ENCODE peak calls at places on chromosomes 7 and 10, in eight cellular contexts. L is transverse colon, N is ovary, T is spleen, Q is tibial nerve, H is heart left ventricle, I is A549, V is IMR-90. Y is an unnamed sample.
A peak's percentile ranks its signal among the peaks of the same experiment; 100 is the strongest.

GRCh38 chr10:33328253-33328652 is 6.2 kb downstream of the NRP1 start:
- DNase-seq in L (no peak), N (no peak), T (no peak), Q (no peak), H (no peak), I (no peak), V (no peak), Y (no peak)

GRCh38 chr7:134693256-134693655 is 46.6 kb downstream of the BPGM start:
- DNase-seq in L (no peak), N (peak; percentile 78), T (no peak), Q (no peak), H (no peak), I (no peak), V (peak; percentile 96), Y (no peak)

GRCh38 chr7:98105942-98106544 is 619 bp upstream of the LMTK2 start:
- DNase-seq in L (peak; percentile 64), N (no peak), T (peak; percentile 78), Q (no peak), H (no peak), I (no peak), V (no peak), Y (no peak)

GRCh38 chr10:92891885-92892705 is 43.8 kb downstream of the EXOC6 start:
- DNase-seq in L (peak; percentile 81), N (peak; percentile 27), T (no peak), Q (no peak), H (no peak), I (peak; percentile 69), V (peak; percentile 91), Y (peak; percentile 85)

GRCh38 chr10:133350283-133350949 is 3.2 kb downstream of the PRAP1 start:
- DNase-seq in L (no peak), N (no peak), T (no peak), Q (no peak), H (no peak), I (no peak), V (no peak), Y (no peak)

GRCh38 chr10:72952901-72953223 is 1.7 kb downstream of the PLA2G12B start:
- DNase-seq in L (no peak), N (no peak), T (no peak), Q (no peak), H (no peak), I (no peak), V (no peak), Y (no peak)

GRCh38 chr7:105268511-105269392 is 120.0 kb downstream of the SRPK2 start:
- DNase-seq in L (no peak), N (no peak), T (no peak), Q (no peak), H (no peak), I (peak; percentile 58), V (peak; percentile 71), Y (no peak)

GRCh38 chr10:18140957-18141888 is 999 bp downstream of the CACNB2 start:
- DNase-seq in L (peak; percentile 23), N (peak; percentile 42), T (no peak), Q (no peak), H (no peak), I (no peak), V (no peak), Y (peak; percentile 6)

GRCh38 chr10:22321831-22322662 is 1.1 kb downstream of the BMI1 start:
- DNase-seq in L (no peak), N (peak; percentile 22), T (peak; percentile 86), Q (no peak), H (no peak), I (peak; percentile 34), V (no peak), Y (peak; percentile 17)

GRCh38 chr10:71771821-71772617 is 1.3 kb downstream of the VSIR start:
- DNase-seq in L (peak; percentile 69), N (peak; percentile 90), T (no peak), Q (no peak), H (peak; percentile 82), I (peak; percentile 40), V (peak; percentile 66), Y (peak; percentile 70)

GRCh38 chr7:143372070-143372469 is 9.1 kb upstream of the ZYX start:
- DNase-seq in L (peak; percentile 81), N (no peak), T (peak; percentile 80), Q (peak; percentile 49), H (no peak), I (no peak), V (no peak), Y (peak; percentile 35)

GRCh38 chr10:124690971-124691370 is 53.2 kb downstream of the FAM53B start:
- DNase-seq in L (no peak), N (no peak), T (no peak), Q (no peak), H (no peak), I (no peak), V (no peak), Y (no peak)

GRCh38 chr10:86585037-86585725 is 63.6 kb upstream of the WAPL start:
- DNase-seq in L (peak; percentile 76), N (peak; percentile 47), T (peak; percentile 91), Q (peak; percentile 39), H (peak; percentile 68), I (peak; percentile 81), V (peak; percentile 48), Y (peak; percentile 75)

GRCh38 chr7:12524794-12525386 is 45.6 kb upstream of the SCIN start:
- DNase-seq in L (no peak), N (no peak), T (no peak), Q (no peak), H (no peak), I (peak; percentile 24), V (peak; percentile 69), Y (no peak)

GRCh38 chr10:77319557-77319956 is 318.1 kb downstream of the KCNMA1 start:
- DNase-seq in L (no peak), N (no peak), T (no peak), Q (no peak), H (no peak), I (no peak), V (peak; percentile 65), Y (peak; percentile 64)

GRCh38 chr7:147509859-147510542 is 1080.6 kb upstream of the C7orf33 start:
- DNase-seq in L (no peak), N (no peak), T (no peak), Q (no peak), H (no peak), I (no peak), V (peak; percentile 55), Y (no peak)

GRCh38 chr10:29926649-29927048 is 132.7 kb downstream of the JCAD start:
- DNase-seq in L (no peak), N (no peak), T (no peak), Q (no peak), H (no peak), I (no peak), V (peak; percentile 73), Y (peak; percentile 40)

GRCh38 chr10:70722820-70723424 is 50.6 kb downstream of the ADAMTS14 start:
- DNase-seq in L (no peak), N (no peak), T (no peak), Q (no peak), H (no peak), I (no peak), V (peak; percentile 53), Y (no peak)

GRCh38 chr7:17651926-17652385 is 288.3 kb downstream of the SNX13 start:
- DNase-seq in L (no peak), N (peak; percentile 46), T (no peak), Q (no peak), H (peak; percentile 27), I (no peak), V (peak; percentile 90), Y (no peak)

GRCh38 chr7:73964786-73965185 is 63.2 kb upstream of the ELN start:
- DNase-seq in L (no peak), N (no peak), T (peak; percentile 54), Q (no peak), H (no peak), I (no peak), V (no peak), Y (no peak)

GRCh38 chr10:79084972-79085597 is 16.3 kb downstream of the ZMIZ1 start:
- DNase-seq in L (no peak), N (no peak), T (peak; percentile 87), Q (no peak), H (no peak), I (no peak), V (no peak), Y (peak; percentile 80)
- H3K4me1 ChIP-seq in L (peaks cover 77% of the 10 kb centered on the region), N (peaks cover 54% of the 10 kb centered on the region), T (peaks cover 74% of the 10 kb centered on the region), Q (peaks cover 100% of the 10 kb centered on the region), H (peaks cover 70% of the 10 kb centered on the region), I (peaks cover 99% of the 10 kb centered on the region), V (peaks cover 64% of the 10 kb centered on the region), Y (peaks cover 100% of the 10 kb centered on the region)

DNA sequence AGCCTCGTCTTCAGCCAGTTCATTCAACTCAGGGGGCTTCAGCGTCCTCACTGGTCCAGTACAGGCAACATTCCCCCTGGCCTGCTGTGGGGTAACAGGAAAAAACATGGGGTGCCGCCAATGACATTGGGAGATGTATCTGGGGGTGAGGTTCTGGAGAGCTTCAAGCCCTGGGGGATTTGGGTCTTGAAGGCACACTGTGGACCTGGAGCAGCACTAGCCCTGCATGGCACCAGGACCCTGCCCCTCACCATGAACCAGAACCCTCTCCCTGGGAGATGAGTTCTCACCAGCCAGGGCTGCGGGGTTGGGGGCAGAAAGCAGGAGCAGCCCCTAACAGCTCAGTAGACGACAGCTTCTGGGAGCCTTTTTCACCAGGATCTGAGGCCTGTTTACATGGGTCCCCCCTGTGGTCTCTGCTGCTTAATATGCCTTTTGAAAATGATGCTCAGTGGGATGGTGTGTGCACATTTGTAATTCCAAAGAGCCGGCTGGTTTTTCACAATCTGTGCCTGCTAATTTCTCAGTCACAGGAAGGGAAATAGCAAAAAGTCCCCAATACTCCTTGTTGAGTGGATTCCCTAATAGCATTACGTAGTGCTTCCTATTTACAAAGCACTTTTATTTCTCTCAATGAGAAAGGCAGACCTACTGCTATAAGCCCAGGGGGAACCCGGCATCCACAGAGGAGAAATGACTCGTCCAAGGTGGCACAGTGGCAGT is 509.5 kb downstream of the RPS24 start:
- DNase-seq in L (no peak), N (no peak), T (no peak), Q (no peak), H (no peak), I (no peak), V (no peak), Y (no peak)
- TF ChIP-seq POLR2A in L (no peak), N (no peak), T (no peak), Q (no peak), H (no peak), I (no peak), V (no peak), Y (no peak)

DNA sequence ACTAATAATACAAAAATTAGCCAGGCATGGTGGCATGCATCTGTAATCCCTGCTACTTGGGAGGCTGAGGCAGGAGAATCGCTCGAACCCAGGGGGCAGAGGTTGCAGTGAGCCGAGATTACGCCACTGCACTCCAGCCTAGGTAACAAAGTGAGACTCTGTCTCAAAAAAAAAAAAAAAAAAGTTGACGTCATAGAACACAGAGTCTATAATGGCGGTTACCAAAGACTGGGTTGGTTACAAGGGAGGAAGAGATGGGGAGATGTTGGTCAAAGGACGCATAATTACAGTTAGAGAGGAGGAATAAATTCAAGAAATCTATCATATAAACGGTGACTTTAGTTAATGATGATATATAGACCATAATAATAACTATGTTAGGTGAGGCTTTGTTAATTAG is 309.7 kb upstream of the HGF start:
- DNase-seq in L (no peak), N (no peak), T (no peak), Q (no peak), H (no peak), I (no peak), V (no peak), Y (no peak)
- H3K4me3 ChIP-seq in L (no peak overlapping the region), N (no peak overlapping the region), T (no peak overlapping the region), Q (no peak overlapping the region), H (no peak overlapping the region), I (no peak overlapping the region), V (no peak overlapping the region), Y (no peak overlapping the region)

DNA sequence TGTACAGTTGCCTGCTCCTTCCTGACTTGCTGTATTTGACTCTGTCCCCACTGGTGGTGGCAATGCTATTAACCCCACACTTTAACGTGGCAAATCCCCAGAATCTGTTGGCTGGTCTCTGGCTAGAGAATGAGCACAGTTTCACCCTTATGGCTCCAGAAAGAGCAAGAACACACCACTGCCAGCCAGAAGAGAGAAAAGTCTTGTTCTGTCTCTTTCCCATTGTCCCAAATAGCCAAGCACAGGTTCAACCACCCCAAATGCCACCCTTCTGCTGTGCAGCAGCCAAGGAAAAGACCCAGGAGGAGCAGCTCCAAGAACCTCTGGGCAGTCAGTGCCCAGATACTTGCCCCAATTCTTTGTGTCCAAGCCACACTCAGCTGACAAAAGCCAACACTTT is 11.3 kb downstream of the SLC16A9 start:
- DNase-seq in L (no peak), N (no peak), T (no peak), Q (no peak), H (no peak), I (no peak), V (no peak), Y (no peak)
- H3K4me1 ChIP-seq in L (no peaks in the 10 kb centered on the region), N (peaks cover 8% of the 10 kb centered on the region), T (no peaks in the 10 kb centered on the region), Q (no peaks in the 10 kb centered on the region), H (no peaks in the 10 kb centered on the region), I (no peaks in the 10 kb centered on the region), V (no peaks in the 10 kb centered on the region), Y (no peaks in the 10 kb centered on the region)